ENCODE peak calls at places on chromosomes 3 and 15, in seven cellular contexts. W, I, R, N, A, L and U are unnamed samples.

GRCh38 chr3:158711886-158712285 is 20.4 kb downstream of the RARRES1 start:
- DNase-seq in R (no peak), N (no peak), L (peak; percentile 50), I (peak; percentile 79), A (peak; percentile 44), W (no peak), U (peak; percentile 73)

GRCh38 chr3:37453393-37454391 is 279.3 kb upstream of the LRRFIP2 start:
- DNase-seq in N (no peak), R (no peak), L (no peak), W (no peak), A (no peak), I (no peak), U (no peak)

GRCh38 chr3:23968467-23969184 is 23.5 kb downstream of the NR1D2 start:
- DNase-seq in N (no peak), L (peak; percentile 60), R (no peak), I (no peak), W (no peak), A (peak; percentile 73), U (no peak)

GRCh38 chr3:177229791-177230190 is 32.5 kb upstream of the TBL1XR1 start:
- DNase-seq in R (no peak), A (no peak), N (no peak), I (no peak), W (no peak), L (no peak), U (no peak)

GRCh38 chr3:125440559-125440955 is 65.4 kb upstream of the ZNF148 start:
- DNase-seq in A (peak; percentile 27), N (no peak), I (no peak), L (peak; percentile 6), W (peak; percentile 60), R (no peak), U (no peak)

GRCh38 chr15:29844290-29844903 is 22.1 kb upstream of the TJP1 start:
- DNase-seq in I (no peak), L (no peak), N (no peak), R (no peak), A (peak; percentile 95), W (no peak), U (no peak)

GRCh38 chr3:150410311-150411105 is 2.4 kb downstream of the TSC22D2 start:
- DNase-seq in L (peak; percentile 41), W (peak; percentile 83), N (peak; percentile 34), R (peak; percentile 11), A (peak; percentile 41), I (no peak), U (no peak)

GRCh38 chr3:146214493-146214892 is 36.4 kb downstream of the PLSCR4 start:
- DNase-seq in R (no peak), A (no peak), L (no peak), N (no peak), I (no peak), W (no peak), U (no peak)

GRCh38 chr3:88059380-88060160 is 515 bp downstream of the ZNF654 start:
- DNase-seq in R (peak; percentile 13), W (no peak), I (no peak), N (no peak), A (peak; percentile 35), L (no peak), U (no peak)

GRCh38 chr3:36911990-36912804 is 32.7 kb downstream of the TRANK1 start:
- DNase-seq in A (peak; percentile 81), W (peak; percentile 7), I (no peak), L (peak; percentile 33), R (peak; percentile 82), N (no peak), U (peak; percentile 49)

GRCh38 chr3:152719264-152719663 is 115.7 kb upstream of the P2RY1 start:
- DNase-seq in N (no peak), I (no peak), A (peak; percentile 60), R (no peak), W (no peak), L (no peak), U (no peak)

GRCh38 chr3:110779581-110779980 is 292.0 kb upstream of the NECTIN3 start:
- DNase-seq in L (no peak), I (no peak), A (no peak), R (no peak), N (no peak), W (no peak), U (peak; percentile 16)

GRCh38 chr15:38991126-38991525 is 426.5 kb upstream of the RASGRP1 start:
- DNase-seq in W (no peak), I (no peak), A (peak; percentile 58), L (peak; percentile 22), N (no peak), R (no peak), U (peak; percentile 11)

GRCh38 chr3:132343018-132343612 is 25.9 kb downstream of the ACP3 start:
- DNase-seq in N (peak; percentile 39), L (peak; percentile 50), W (no peak), A (peak; percentile 66), I (peak; percentile 4), R (peak; percentile 25), U (no peak)

GRCh38 chr15:91611924-91612323 is 241.6 kb upstream of the SLCO3A1 start:
- DNase-seq in A (no peak), I (no peak), N (no peak), R (no peak), L (no peak), W (no peak), U (no peak)

GRCh38 chr3:101131767-101132166 is 138.5 kb upstream of the ABI3BP start:
- DNase-seq in N (no peak), W (no peak), I (no peak), L (peak; percentile 4), R (no peak), A (peak; percentile 9), U (no peak)

GRCh38 chr3:17573396-17573795 is 169.0 kb downstream of the TBC1D5 start:
- DNase-seq in N (no peak), A (no peak), R (peak; percentile 22), L (no peak), I (no peak), W (no peak), U (no peak)

GRCh38 chr15:27487846-27488245 is 516.9 kb downstream of the GABRG3 start:
- DNase-seq in I (no peak), W (no peak), A (no peak), N (no peak), R (no peak), L (no peak), U (no peak)

GRCh38 chr3:11853450-11853849 is 6.8 kb upstream of the TAMM41 start:
- DNase-seq in N (no peak), A (no peak), L (no peak), R (no peak), W (no peak), I (no peak), U (no peak)

GRCh38 chr3:11847607-11848006 is 922 bp upstream of the TAMM41 start:
- DNase-seq in L (no peak), I (no peak), N (no peak), W (no peak), A (peak; percentile 37), R (no peak), U (no peak)

GRCh38 chr3:11846281-11847034 is at the start of gene TAMM41:
- DNase-seq in R (peak; percentile 94), L (peak; percentile 93), I (peak; percentile 59), W (peak; percentile 94), A (peak; percentile 93), N (peak; percentile 83), U (peak; percentile 63)

GRCh38 chr3:11847035-11847394 is 330 bp upstream of the TAMM41 start:
- DNase-seq in L (no peak), A (no peak), I (no peak), W (no peak), R (no peak), N (no peak), U (no peak)

DNA sequence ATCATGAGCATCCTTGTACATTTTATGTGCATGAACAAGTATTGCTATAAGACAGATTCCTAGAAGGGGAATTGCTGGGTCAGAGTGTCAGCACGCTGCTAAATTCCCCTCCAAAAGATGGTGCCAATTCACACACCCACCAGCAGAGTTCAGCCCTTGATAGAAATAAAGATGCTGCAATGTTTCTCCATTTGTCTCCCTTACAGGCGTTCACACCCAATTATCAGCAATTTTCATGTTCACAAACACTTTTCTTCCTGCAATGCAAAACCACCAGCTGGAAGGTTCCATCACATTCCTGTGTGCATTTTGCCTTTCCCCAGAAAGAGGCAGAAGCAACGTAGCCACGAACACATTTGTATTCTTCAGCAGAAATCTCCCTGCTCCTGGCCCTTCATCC is 3.3 kb upstream of the TAMM41 start:
- DNase-seq in L (no peak), N (no peak), I (no peak), R (no peak), A (no peak), W (no peak), U (no peak)
- TF ChIP-seq CTCF in L (no peak), N (peak; percentile 36), I (no peak), R (no peak), A (no peak), W (no peak), U (no peak)

GRCh38 chr15:74835312-74835823 is 7.6 kb downstream of the ULK3 start:
- DNase-seq in L (peak; percentile 80), I (no peak), W (no peak), R (peak; percentile 76), A (peak; percentile 88), N (peak; percentile 94), U (no peak)

GRCh38 chr15:74838117-74838516 is 4.8 kb downstream of the ULK3 start:
- DNase-seq in L (no peak), N (no peak), I (no peak), A (no peak), W (no peak), R (no peak), U (no peak)

GRCh38 chr15:74838746-74839525 is 4.0 kb downstream of the ULK3 start:
- DNase-seq in W (no peak), L (no peak), N (no peak), R (no peak), A (no peak), I (no peak), U (no peak)

GRCh38 chr15:74836846-74837245 is 6.1 kb downstream of the ULK3 start:
- DNase-seq in R (no peak), N (no peak), L (no peak), A (no peak), I (no peak), W (no peak), U (no peak)

GRCh38 chr15:74837482-74837881 is 5.5 kb downstream of the ULK3 start:
- DNase-seq in I (no peak), N (no peak), W (no peak), A (no peak), R (no peak), L (no peak), U (no peak)
- TF ChIP-seq CTCF in I (no peak), N (peak; percentile 27), W (no peak), A (no peak), R (no peak), L (no peak), U (no peak)

GRCh38 chr3:140276698-140277097 is 341.7 kb downstream of the CLSTN2 start:
- DNase-seq in W (no peak), I (no peak), L (peak; percentile 28), R (no peak), N (peak; percentile 64), A (peak; percentile 16), U (peak; percentile 12)
- TF ChIP-seq CTCF in W (peak; percentile 39), I (peak; percentile 19), L (peak; percentile 15), R (peak; percentile 30), N (peak; percentile 71), A (peak; percentile 27), U (peak; percentile 32)

DNA sequence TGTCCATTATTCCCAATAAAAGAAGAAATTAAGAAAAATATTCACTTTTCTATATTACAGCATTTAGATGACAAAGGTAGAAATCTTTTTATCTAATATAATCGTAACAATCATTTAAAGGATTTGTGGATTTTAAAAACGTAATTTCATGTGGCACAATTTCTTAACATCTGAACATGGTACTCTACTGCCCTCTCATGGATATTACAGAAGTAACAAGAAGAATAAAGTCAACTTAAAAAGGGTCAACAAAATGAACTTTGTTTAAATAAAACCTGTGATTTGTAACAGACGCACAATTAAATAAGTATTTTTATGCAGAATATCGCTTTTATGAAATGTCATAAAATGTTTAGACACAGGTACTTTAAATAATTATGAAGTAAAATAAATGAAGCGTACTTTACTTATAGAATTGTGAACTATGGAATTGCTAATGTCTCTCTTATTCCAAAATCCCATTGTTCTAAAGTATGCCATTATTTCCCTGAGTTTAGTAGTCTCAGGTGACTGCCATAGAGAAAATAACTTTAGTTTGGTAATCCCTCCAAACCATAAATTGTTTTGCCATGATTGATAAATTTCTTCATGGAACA is 366.8 kb upstream of the ZNF385D start:
- DNase-seq in L (peak; percentile 53), N (no peak), A (peak; percentile 72), R (no peak), W (no peak), I (peak; percentile 8), U (peak; percentile 15)
- TF ChIP-seq CTCF in L (peak; percentile 63), N (peak; percentile 76), A (peak; percentile 88), R (peak; percentile 54), W (peak; percentile 69), I (peak; percentile 52), U (peak; percentile 52)